ENCODE peak calls at places on chromosome 12, in four cellular contexts. One of them, this sample, is unnamed. For H3K4me1, the result is how much of the 10 kb centered on the place peaks cover.

GRCh38 chr12:69694123-69694522 is 5.0 kb downstream of the BEST3 start:
- DNase-seq in left ventricle myocardium inferior: peak
- DNase-seq in A673: no peak
- DNase-seq in ovary: no peak
- DNase-seq in this sample: no peak

GRCh38 chr12:132089407-132089910 is 54.7 kb downstream of the DDX51 start:
- DNase-seq in A673: no peak
- DNase-seq in ovary: no peak
- DNase-seq in left ventricle myocardium inferior: no peak
- DNase-seq in this sample: no peak

GRCh38 chr12:111850526-111850925 is 8.5 kb downstream of the MAPKAPK5 start:
- DNase-seq in A673: no peak
- DNase-seq in left ventricle myocardium inferior: no peak
- DNase-seq in ovary: no peak
- DNase-seq in this sample: no peak

GRCh38 chr12:74780458-74781241 is 243.0 kb downstream of the ATXN7L3B start:
- DNase-seq in A673: peak
- DNase-seq in ovary: no peak
- DNase-seq in left ventricle myocardium inferior: no peak
- DNase-seq in this sample: no peak

GRCh38 chr12:57816001-57816854 is 2.3 kb downstream of the AVIL start:
- DNase-seq in A673: no peak
- DNase-seq in ovary: no peak
- DNase-seq in left ventricle myocardium inferior: no peak
- DNase-seq in this sample: no peak

GRCh38 chr12:76762556-76762955 is 1.4 kb upstream of the ZDHHC17 start:
- DNase-seq in left ventricle myocardium inferior: no peak
- DNase-seq in A673: peak
- DNase-seq in ovary: no peak
- DNase-seq in this sample: peak

GRCh38 chr12:37666069-37666781 is 650.3 kb upstream of the ALG10B start:
- DNase-seq in A673: no peak
- DNase-seq in ovary: no peak
- DNase-seq in left ventricle myocardium inferior: no peak
- DNase-seq in this sample: no peak

GRCh38 chr12:40672650-40673319 is 19.5 kb upstream of the CNTN1 start:
- DNase-seq in A673: no peak
- DNase-seq in left ventricle myocardium inferior: no peak
- DNase-seq in ovary: no peak
- DNase-seq in this sample: no peak

GRCh38 chr12:40534828-40535227 is 157.4 kb upstream of the CNTN1 start:
- DNase-seq in ovary: no peak
- DNase-seq in left ventricle myocardium inferior: no peak
- DNase-seq in A673: no peak
- DNase-seq in this sample: peak

GRCh38 chr12:114655934-114656697 is 27.9 kb downstream of the TBX3 start:
- DNase-seq in ovary: peak
- DNase-seq in left ventricle myocardium inferior: no peak
- DNase-seq in A673: no peak
- DNase-seq in this sample: peak

GRCh38 chr12:90060031-90060430 is 351.4 kb upstream of the ATP2B1 start:
- DNase-seq in ovary: no peak
- DNase-seq in A673: no peak
- DNase-seq in left ventricle myocardium inferior: no peak
- DNase-seq in this sample: no peak

GRCh38 chr12:121018860-121019259 is 2.6 kb upstream of the C12orf43 start:
- DNase-seq in A673: no peak
- DNase-seq in ovary: no peak
- DNase-seq in left ventricle myocardium inferior: no peak
- DNase-seq in this sample: no peak

GRCh38 chr12:104598342-104599271 is 141.9 kb downstream of the CHST11 start:
- DNase-seq in ovary: no peak
- DNase-seq in left ventricle myocardium inferior: peak
- DNase-seq in A673: no peak
- DNase-seq in this sample: no peak

GRCh38 chr12:50992814-50993213 is 33.4 kb downstream of the SLC11A2 start:
- DNase-seq in left ventricle myocardium inferior: peak
- DNase-seq in ovary: no peak
- DNase-seq in A673: peak
- DNase-seq in this sample: no peak

GRCh38 chr12:124633269-124633953 is 66.0 kb upstream of the NCOR2 start:
- DNase-seq in ovary: no peak
- DNase-seq in left ventricle myocardium inferior: no peak
- DNase-seq in A673: peak
- DNase-seq in this sample: no peak

GRCh38 chr12:119988788-119989618 is at the start of gene BICDL1:
- DNase-seq in A673: peak
- DNase-seq in ovary: peak
- DNase-seq in left ventricle myocardium inferior: peak
- DNase-seq in this sample: peak

GRCh38 chr12:47408171-47408871 is 297.5 kb downstream of the RPAP3 start:
- DNase-seq in left ventricle myocardium inferior: no peak
- DNase-seq in ovary: no peak
- DNase-seq in A673: no peak
- DNase-seq in this sample: peak

GRCh38 chr12:58419905-58420304 is 478.5 kb downstream of the ATP23 start:
- DNase-seq in ovary: no peak
- DNase-seq in A673: no peak
- DNase-seq in left ventricle myocardium inferior: no peak
- DNase-seq in this sample: no peak

GRCh38 chr12:79250186-79250585 is 385.6 kb downstream of the SYT1 start:
- DNase-seq in ovary: no peak
- DNase-seq in A673: no peak
- DNase-seq in left ventricle myocardium inferior: no peak
- DNase-seq in this sample: no peak

GRCh38 chr12:77049767-77050353 is 15.5 kb downstream of the E2F7 start:
- DNase-seq in A673: peak
- DNase-seq in left ventricle myocardium inferior: no peak
- DNase-seq in ovary: no peak
- DNase-seq in this sample: no peak

GRCh38 chr12:578743-579449 is 84.3 kb downstream of the NINJ2 start:
- DNase-seq in left ventricle myocardium inferior: no peak
- DNase-seq in A673: no peak
- DNase-seq in ovary: no peak
- DNase-seq in this sample: peak

GRCh38 chr12:111056618-111057521 is 136.5 kb upstream of the MYL2 start:
- DNase-seq in A673: peak
- DNase-seq in left ventricle myocardium inferior: no peak
- DNase-seq in ovary: no peak
- DNase-seq in this sample: peak

GRCh38 chr12:47022296-47022695 is 57.1 kb upstream of the PCED1B start:
- DNase-seq in A673: peak
- DNase-seq in ovary: no peak
- DNase-seq in left ventricle myocardium inferior: no peak
- DNase-seq in this sample: no peak

GRCh38 chr12:105874121-105874520 is 264.6 kb downstream of the NUAK1 start:
- DNase-seq in ovary: no peak
- DNase-seq in left ventricle myocardium inferior: no peak
- DNase-seq in A673: no peak
- DNase-seq in this sample: no peak

GRCh38 chr12:50599366-50600095 is 94.7 kb downstream of the DIP2B start:
- DNase-seq in ovary: no peak
- DNase-seq in A673: no peak
- DNase-seq in left ventricle myocardium inferior: no peak
- DNase-seq in this sample: no peak

GRCh38 chr12:111590552-111590951 is 8.6 kb downstream of the ATXN2 start:
- DNase-seq in A673: no peak
- DNase-seq in left ventricle myocardium inferior: no peak
- DNase-seq in ovary: no peak
- DNase-seq in this sample: no peak

GRCh38 chr12:94057262-94058151 is 90.9 kb upstream of the PLXNC1 start:
- DNase-seq in ovary: no peak
- DNase-seq in left ventricle myocardium inferior: no peak
- DNase-seq in A673: no peak
- DNase-seq in this sample: no peak

GRCh38 chr12:124632510-124632909 is 65.1 kb upstream of the NCOR2 start:
- DNase-seq in ovary: no peak
- DNase-seq in left ventricle myocardium inferior: no peak
- DNase-seq in A673: no peak
- DNase-seq in this sample: peak

GRCh38 chr12:272942-273906 is 10.6 kb upstream of the SLC6A13 start:
- DNase-seq in ovary: no peak
- DNase-seq in A673: no peak
- DNase-seq in left ventricle myocardium inferior: no peak
- DNase-seq in this sample: no peak

GRCh38 chr12:24152270-24152669 is 202.8 kb upstream of the SOX5 start:
- DNase-seq in left ventricle myocardium inferior: no peak
- DNase-seq in ovary: no peak
- DNase-seq in A673: no peak
- DNase-seq in this sample: no peak

GRCh38 chr12:19003987-19004619 is 125.4 kb upstream of the PLEKHA5 start:
- DNase-seq in A673: no peak
- DNase-seq in left ventricle myocardium inferior: no peak
- DNase-seq in ovary: no peak
- DNase-seq in this sample: peak

GRCh38 chr12:121062391-121063045 is 23.5 kb upstream of the OASL start:
- DNase-seq in ovary: no peak
- DNase-seq in left ventricle myocardium inferior: no peak
- DNase-seq in A673: no peak
- DNase-seq in this sample: peak

GRCh38 chr12:16347391-16348298 is at the start of gene MGST1:
- DNase-seq in A673: peak
- DNase-seq in left ventricle myocardium inferior: peak
- DNase-seq in ovary: no peak
- DNase-seq in this sample: peak

GRCh38 chr12:112686373-112686772 is 105.2 kb upstream of the RPH3A start:
- DNase-seq in ovary: no peak
- DNase-seq in A673: no peak
- DNase-seq in left ventricle myocardium inferior: no peak
- DNase-seq in this sample: peak

DNA sequence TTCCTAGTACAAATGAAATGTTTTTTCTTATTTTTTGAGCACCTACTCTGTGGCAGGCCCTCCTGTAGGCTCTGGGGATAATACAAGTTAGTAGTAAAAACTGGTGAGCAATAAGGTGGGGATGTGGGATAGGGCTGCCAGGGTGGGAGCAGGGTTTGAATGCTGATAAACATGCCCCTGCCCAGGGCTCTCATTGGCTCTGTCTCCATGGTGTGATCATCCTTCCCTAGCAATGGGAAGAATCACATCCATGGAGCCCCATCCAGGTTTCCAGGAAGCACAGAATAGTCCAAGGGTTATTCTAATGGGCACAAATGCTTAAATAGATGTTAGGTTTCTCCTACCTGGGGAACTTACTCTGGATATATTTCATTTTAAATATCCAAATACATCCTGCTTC is 45.5 kb downstream of the GIT2 start:
- DNase-seq in A673: no peak
- DNase-seq in ovary: no peak
- DNase-seq in left ventricle myocardium inferior: no peak
- DNase-seq in this sample: peak
- H3K4me1 ChIP-seq in A673: under half
- H3K4me1 ChIP-seq in ovary: under half
- H3K4me1 ChIP-seq in left ventricle myocardium inferior: half or more
- H3K4me1 ChIP-seq in this sample: under half

DNA sequence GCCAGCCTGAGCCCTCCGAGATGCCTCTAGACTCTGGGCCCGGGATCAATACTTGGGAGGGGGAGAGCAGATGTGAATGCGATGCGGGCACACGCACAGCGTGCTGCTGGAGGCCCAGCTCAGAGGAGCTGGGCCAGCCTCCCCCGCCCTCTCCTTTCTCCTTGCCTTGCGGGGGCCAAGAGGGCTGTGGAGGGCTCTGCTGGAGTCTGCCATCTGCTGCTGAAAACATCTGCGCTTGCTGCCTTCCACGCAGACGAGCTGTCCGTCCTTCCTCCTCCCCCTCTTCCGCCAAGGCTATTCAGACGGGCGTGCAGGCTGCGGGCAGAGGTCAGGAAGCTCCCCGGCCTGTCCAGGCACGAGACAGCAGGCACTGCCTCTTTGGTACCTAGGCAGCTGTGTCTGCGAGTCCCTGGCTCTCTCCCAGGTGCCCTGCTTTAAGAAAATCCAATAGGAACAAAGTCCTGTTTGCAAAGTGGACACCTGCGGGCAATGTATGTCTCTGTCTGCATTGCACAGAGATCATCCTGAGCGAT is 75.2 kb downstream of the SPRING1 start:
- DNase-seq in left ventricle myocardium inferior: no peak
- DNase-seq in A673: no peak
- DNase-seq in ovary: peak
- DNase-seq in this sample: peak
- TF ChIP-seq CTCF in left ventricle myocardium inferior: no peak
- TF ChIP-seq CTCF in A673: no peak
- TF ChIP-seq CTCF in ovary: no peak
- TF ChIP-seq CTCF in this sample: no peak

GRCh38 chr12:66624806-66625205 is 54.1 kb downstream of the GRIP1 start:
- DNase-seq in left ventricle myocardium inferior: no peak
- DNase-seq in ovary: no peak
- DNase-seq in A673: no peak
- DNase-seq in this sample: no peak

GRCh38 chr12:66623455-66623854 is 55.4 kb downstream of the GRIP1 start:
- DNase-seq in left ventricle myocardium inferior: no peak
- DNase-seq in A673: no peak
- DNase-seq in ovary: no peak
- DNase-seq in this sample: no peak

GRCh38 chr12:66620703-66621102 is 58.2 kb downstream of the GRIP1 start:
- DNase-seq in left ventricle myocardium inferior: no peak
- DNase-seq in A673: no peak
- DNase-seq in ovary: no peak
- DNase-seq in this sample: no peak

DNA sequence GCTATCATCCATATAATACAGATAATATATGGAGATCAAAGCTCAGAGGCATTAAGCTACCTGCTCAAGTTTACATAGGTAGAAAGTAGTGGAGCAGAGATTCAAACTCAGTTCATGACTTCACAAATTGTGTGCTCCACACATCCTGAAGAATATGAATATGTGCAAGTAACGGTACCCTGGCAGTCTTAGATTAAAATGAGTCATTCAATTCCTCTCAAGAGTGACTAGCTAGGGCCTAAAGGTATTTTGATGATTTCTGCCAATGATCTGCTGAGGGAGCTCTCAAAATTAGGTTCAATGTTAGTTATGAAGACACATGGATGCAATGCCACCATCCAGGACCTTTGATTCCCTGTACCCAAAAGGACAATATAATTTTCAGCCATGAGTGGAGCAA is 58.9 kb downstream of the GRIP1 start:
- DNase-seq in ovary: no peak
- DNase-seq in A673: no peak
- DNase-seq in left ventricle myocardium inferior: no peak
- DNase-seq in this sample: no peak
- H3K4me1 ChIP-seq in ovary: under half
- H3K4me1 ChIP-seq in A673: under half
- H3K4me1 ChIP-seq in left ventricle myocardium inferior: under half
- H3K4me1 ChIP-seq in this sample: under half

GRCh38 chr12:53983580-53984572 is 1.1 kb upstream of the HOXC10 start:
- DNase-seq in A673: no peak
- DNase-seq in left ventricle myocardium inferior: no peak
- DNase-seq in ovary: no peak
- DNase-seq in this sample: peak

GRCh38 chr12:53982616-53983579 is 2.0 kb upstream of the HOXC10 start:
- DNase-seq in A673: no peak
- DNase-seq in left ventricle myocardium inferior: no peak
- DNase-seq in ovary: no peak
- DNase-seq in this sample: no peak

GRCh38 chr12:53984901-53985357 is at the start of gene HOXC10:
- DNase-seq in A673: peak
- DNase-seq in left ventricle myocardium inferior: peak
- DNase-seq in ovary: peak
- DNase-seq in this sample: peak

GRCh38 chr12:53980448-53981388 is 4.2 kb upstream of the HOXC10 start:
- DNase-seq in left ventricle myocardium inferior: no peak
- DNase-seq in A673: no peak
- DNase-seq in ovary: no peak
- DNase-seq in this sample: no peak

GRCh38 chr12:53981652-53982565 is 3.0 kb upstream of the HOXC10 start:
- DNase-seq in ovary: no peak
- DNase-seq in A673: no peak
- DNase-seq in left ventricle myocardium inferior: no peak
- DNase-seq in this sample: peak
- TF ChIP-seq CTCF in ovary: no peak
- TF ChIP-seq CTCF in A673: no peak
- TF ChIP-seq CTCF in left ventricle myocardium inferior: no peak
- TF ChIP-seq CTCF in this sample: no peak

This sample was measured in endodermal cell.